ENCODE peak calls at places on chromosomes 1 and 21, in eight cellular contexts. A is endothelial cell; E is activated effector memory CD4-positive, alpha-beta T cell treated with anti-CD3 and anti-CD28 coated beads, Interleukin-2, amount 50 U/mL, for 16 hours; C is AG04450; Q is stimulated activated CD4-positive, alpha-beta T cell treated with anti-CD3 and anti-CD28 coated beads, TNF-alpha, amount 100 ng/mL, for 1 hour; Z is HEK293T; W is NCI-H1436; U is neuronal stem cell. S is an unnamed sample.

GRCh38 chr1:109963864-109964263 is 20.7 kb upstream of the AHCYL1 start:
- DNase-seq in C (no peak), E (no peak), U (no peak), W (no peak), Z (no peak), Q (no peak), A (no peak), S (no peak)

GRCh38 chr1:200372095-200372884 is 37.5 kb downstream of the ZNF281 start:
- DNase-seq in U (no peak), C (peak; percentile 27), E (no peak), Q (no peak), Z (no peak), W (no peak), A (no peak), S (no peak)

GRCh38 chr1:94124538-94124937 is 3.6 kb upstream of the ABCA4 start:
- DNase-seq in C (no peak), A (no peak), W (no peak), U (no peak), Z (no peak), E (no peak), Q (no peak), S (no peak)

GRCh38 chr21:36245649-36246048 is 74.3 kb upstream of the MORC3 start:
- DNase-seq in C (no peak), W (no peak), U (no peak), E (no peak), Q (no peak), A (no peak), Z (no peak), S (no peak)

GRCh38 chr21:35925497-35925896 is 134.8 kb downstream of the SETD4 start:
- DNase-seq in A (no peak), Q (no peak), Z (no peak), E (no peak), W (no peak), U (no peak), C (no peak), S (no peak)

GRCh38 chr1:234926574-234927311 is 201.9 kb downstream of the TOMM20 start:
- DNase-seq in U (no peak), C (no peak), A (no peak), E (peak; percentile 78), Q (peak; percentile 22), W (no peak), Z (no peak), S (no peak)

GRCh38 chr1:89273324-89273778 is 691 bp upstream of the GBP5 start:
- DNase-seq in E (no peak), Q (no peak), Z (no peak), U (no peak), A (no peak), W (no peak), C (no peak), S (no peak)

GRCh38 chr1:218476385-218476784 is 131.2 kb downstream of the TGFB2 start:
- DNase-seq in Z (no peak), U (no peak), W (no peak), A (no peak), C (peak; percentile 66), E (no peak), Q (no peak), S (no peak)

GRCh38 chr1:44044071-44044801 is 13.0 kb upstream of the SLC6A9 start:
- DNase-seq in A (no peak), Q (no peak), C (no peak), W (no peak), Z (no peak), U (no peak), E (no peak), S (no peak)

GRCh38 chr1:62849031-62849430 is 65.1 kb downstream of the ATG4C start:
- DNase-seq in E (no peak), C (no peak), Z (peak; percentile 41), A (no peak), Q (no peak), W (no peak), U (no peak), S (no peak)

GRCh38 chr1:109252893-109253802 is 3.8 kb downstream of the CELSR2 start:
- DNase-seq in E (no peak), A (no peak), Q (no peak), U (no peak), W (peak; percentile 24), Z (no peak), C (no peak), S (no peak)

GRCh38 chr1:194062526-194062925 is 876.1 kb upstream of the B3GALT2 start:
- DNase-seq in Q (no peak), C (no peak), W (no peak), U (no peak), Z (no peak), E (no peak), A (no peak), S (no peak)

GRCh38 chr1:184940226-184940625 is 34.1 kb downstream of the NIBAN1 start:
- DNase-seq in E (no peak), U (no peak), Q (no peak), C (no peak), Z (no peak), A (no peak), W (no peak), S (no peak)

S was measured in left ventricle myocardium superior.